ENCODE peak calls at places on chromosomes 5 and 9, in nine cellular contexts. A is mammary epithelial cell; H is foreskin keratinocyte; U is astrocyte of the spinal cord; B is stimulated activated CD8-positive, alpha-beta memory T cell treated with anti-CD3 and anti-CD28 coated beads, Interleukin-15, amount 100 ng/mL, for 1 hour; Q is stimulated activated naive CD8-positive, alpha-beta T cell treated with anti-CD3 and anti-CD28 coated beads, Interleukin-15, amount 100 ng/mL, for 72 hours; N is stimulated activated CD4-positive, alpha-beta T cell treated with anti-CD3 and anti-CD28 coated beads, Interleukin-15, amount 100 ng/mL, for 24 hours; Z is DMS 273 treated with DMSO at 0.1 percent for 48 hours; M is HS-27A. T is an unnamed sample.

GRCh38 chr5:856531-857425 is 6.0 kb upstream of the ZDHHC11 start:
- DNase-seq in U (no peak), M (no peak), H (no peak), A (no peak), B (no peak), N (no peak), Z (no peak), Q (no peak), T (no peak)

GRCh38 chr9:93676310-93677054 is 100.1 kb downstream of the PHF2 start:
- DNase-seq in U (no peak), A (no peak), B (no peak), Q (no peak), H (no peak), N (no peak), Z (no peak), M (no peak), T (no peak)

GRCh38 chr5:43859309-43859708 is 256.3 kb downstream of the NNT start:
- DNase-seq in U (no peak), Q (no peak), Z (no peak), A (no peak), N (no peak), M (no peak), B (no peak), H (no peak), T (no peak)

GRCh38 chr9:131594906-131595675 is 49.8 kb downstream of the PRRT1B start:
- DNase-seq in M (no peak), B (no peak), A (no peak), H (no peak), N (no peak), U (no peak), Q (no peak), Z (no peak), T (no peak)

GRCh38 chr9:128145951-128146351 is 3.3 kb upstream of the LCN2 start:
- DNase-seq in A (no peak), U (no peak), H (no peak), M (no peak), Z (no peak), N (no peak), B (no peak), Q (no peak), T (no peak)

GRCh38 chr9:35669331-35670145 is 4.2 kb upstream of the CA9 start:
- DNase-seq in N (no peak), A (peak; percentile 73), M (no peak), B (no peak), U (peak; percentile 73), Z (no peak), Q (no peak), H (peak; percentile 37), T (no peak)

GRCh38 chr9:133968428-133968827 is 23.7 kb downstream of the VAV2 start:
- DNase-seq in Q (no peak), H (no peak), M (no peak), U (no peak), B (no peak), A (no peak), N (no peak), Z (no peak), T (no peak)

GRCh38 chr5:180589771-180590542 is 1.3 kb downstream of the SCGB3A1 start:
- DNase-seq in B (no peak), Z (no peak), M (no peak), N (no peak), U (no peak), Q (no peak), A (no peak), H (no peak), T (no peak)

GRCh38 chr9:34675048-34675714 is 12.7 kb upstream of the CCL27 start:
- DNase-seq in Z (peak; percentile 73), M (no peak), H (no peak), Q (peak; percentile 47), A (peak; percentile 47), N (peak; percentile 79), U (peak; percentile 63), B (peak; percentile 23), T (peak; percentile 48)

GRCh38 chr9:133855802-133856592 is 117.8 kb upstream of the SARDH start:
- DNase-seq in N (no peak), A (no peak), U (peak; percentile 74), B (no peak), Z (no peak), H (no peak), Q (no peak), M (no peak), T (no peak)

GRCh38 chr5:35247645-35248034 is 17.4 kb upstream of the PRLR start:
- DNase-seq in H (no peak), U (peak; percentile 50), Q (no peak), A (peak; percentile 23), Z (no peak), M (no peak), B (no peak), N (no peak), T (no peak)

GRCh38 chr9:127088724-127089615 is 33.5 kb downstream of the ANGPTL2 start:
- DNase-seq in B (no peak), N (no peak), U (no peak), Q (no peak), M (no peak), Z (no peak), H (no peak), A (no peak), T (no peak)

GRCh38 chr9:137550958-137551655 is 572 bp upstream of the MRPL41 start:
- DNase-seq in U (no peak), A (peak; percentile 52), B (no peak), M (no peak), Z (no peak), H (no peak), Q (peak; percentile 56), N (no peak), T (peak; percentile 94)

GRCh38 chr9:74322661-74323314 is 174.3 kb upstream of the RORB start:
- DNase-seq in Z (no peak), A (no peak), M (no peak), N (no peak), B (no peak), H (no peak), U (no peak), Q (no peak), T (no peak)

GRCh38 chr5:127439544-127440096 is 77.8 kb upstream of the PRRC1 start:
- DNase-seq in H (no peak), Q (no peak), A (no peak), B (no peak), Z (no peak), U (no peak), N (no peak), M (no peak), T (no peak)

GRCh38 chr5:51043740-51044139 is 339.5 kb upstream of the ISL1 start:
- DNase-seq in B (no peak), A (peak; percentile 64), M (no peak), N (no peak), U (no peak), H (peak; percentile 47), Q (no peak), Z (no peak), T (no peak)

GRCh38 chr5:160649304-160649703 is 202.7 kb downstream of the ATP10B start:
- DNase-seq in M (no peak), N (no peak), Z (no peak), U (no peak), H (no peak), Q (no peak), A (peak; percentile 16), B (no peak), T (no peak)

GRCh38 chr5:52734557-52734956 is 53.2 kb upstream of the ITGA1 start:
- DNase-seq in M (no peak), Q (no peak), U (no peak), N (no peak), H (no peak), A (no peak), B (no peak), Z (no peak), T (no peak)

GRCh38 chr9:81522721-81523551 is 166.4 kb downstream of the TLE1 start:
- DNase-seq in H (peak; percentile 32), M (no peak), N (no peak), Q (no peak), U (peak; percentile 71), Z (peak; percentile 23), A (peak; percentile 61), B (no peak), T (peak; percentile 8)

GRCh38 chr5:3050863-3051262 is 299.4 kb upstream of the IRX2 start:
- DNase-seq in M (no peak), U (no peak), N (no peak), Q (no peak), B (no peak), A (no peak), Z (no peak), H (no peak), T (no peak)

GRCh38 chr5:58963361-58963760 is 380.5 kb downstream of the RAB3C start:
- DNase-seq in A (no peak), N (no peak), B (no peak), Q (no peak), Z (no peak), U (no peak), M (no peak), H (no peak), T (no peak)

GRCh38 chr9:69223605-69224004 is 49.5 kb downstream of the TJP2 start:
- DNase-seq in N (peak; percentile 4), Q (no peak), A (peak; percentile 49), H (peak; percentile 24), Z (no peak), M (peak; percentile 17), U (peak; percentile 70), B (no peak), T (peak; percentile 43)

GRCh38 chr9:73118297-73118696 is 33.4 kb upstream of the ANXA1 start:
- DNase-seq in M (no peak), Q (no peak), U (no peak), B (no peak), A (peak; percentile 76), Z (no peak), H (no peak), N (no peak), T (no peak)

GRCh38 chr5:174581483-174581882 is 142.9 kb upstream of the MSX2 start:
- DNase-seq in Q (no peak), A (no peak), N (peak; percentile 5), M (no peak), Z (no peak), H (no peak), B (no peak), U (no peak), T (no peak)

GRCh38 chr9:35719546-35719945 is 12.4 kb downstream of the TLN1 start:
- DNase-seq in M (no peak), U (no peak), A (no peak), N (no peak), B (no peak), H (no peak), Q (no peak), Z (no peak), T (no peak)

GRCh38 chr5:99020698-99021048 is 91.9 kb upstream of the CHD1 start:
- DNase-seq in Q (no peak), M (no peak), N (no peak), U (peak; percentile 29), A (no peak), B (no peak), H (no peak), Z (no peak), T (no peak)

GRCh38 chr5:141646026-141646425 is 5.2 kb downstream of the FCHSD1 start:
- DNase-seq in Z (no peak), H (no peak), U (no peak), N (no peak), B (no peak), A (peak; percentile 40), M (no peak), Q (no peak), T (no peak)

GRCh38 chr5:131664929-131665328 is 29.9 kb upstream of the RAPGEF6 start:
- DNase-seq in A (no peak), Q (no peak), N (no peak), U (no peak), Z (no peak), B (no peak), M (no peak), H (no peak), T (no peak)

GRCh38 chr5:153937661-153938060 is 101.0 kb downstream of the FAM114A2 start:
- DNase-seq in M (no peak), N (no peak), A (no peak), U (no peak), Q (no peak), H (no peak), B (no peak), Z (no peak), T (no peak)

GRCh38 chr5:10140195-10140973 is 109.3 kb downstream of the ATPSCKMT start:
- DNase-seq in Z (no peak), Q (no peak), M (peak; percentile 12), N (no peak), A (no peak), U (no peak), H (no peak), B (no peak), T (no peak)